ENCODE peak calls at places on chromosome 12, in nine cellular contexts. G, T, I, P, M, D, S, L and U are unnamed samples.

GRCh38 chr12:51760231-51760630 is 88.3 kb downstream of the FIGNL2 start:
- DNase-seq in T (no peak), G (no peak), L (no peak), D (peak; percentile 24), M (no peak), I (no peak), S (no peak), P (no peak), U (no peak)

GRCh38 chr12:119340604-119341003 is 6.1 kb downstream of the CCDC60 start:
- DNase-seq in M (no peak), G (no peak), T (no peak), P (no peak), S (no peak), L (no peak), D (no peak), I (no peak), U (no peak)

GRCh38 chr12:22700126-22700525 is 75.2 kb downstream of the ETNK1 start:
- DNase-seq in T (no peak), P (no peak), M (no peak), S (peak; percentile 29), L (no peak), D (no peak), I (peak; percentile 55), G (no peak), U (no peak)

GRCh38 chr12:116659771-116660481 is 77.9 kb downstream of the SPRING1 start:
- DNase-seq in D (peak; percentile 61), P (no peak), G (no peak), T (peak; percentile 24), S (peak; percentile 49), I (peak; percentile 28), M (no peak), L (no peak), U (no peak)

GRCh38 chr12:123621101-123621500 is 12.4 kb downstream of the EIF2B1 start:
- DNase-seq in T (no peak), D (peak; percentile 80), P (no peak), M (no peak), I (no peak), S (no peak), L (no peak), G (no peak), U (no peak)

GRCh38 chr12:45671254-45671653 is 58.3 kb upstream of the ARID2 start:
- DNase-seq in G (peak; percentile 21), I (peak; percentile 39), L (no peak), D (peak; percentile 78), M (no peak), P (no peak), S (peak; percentile 79), T (no peak), U (no peak)

GRCh38 chr12:51122844-51123243 is 39.4 kb upstream of the CSRNP2 start:
- DNase-seq in G (no peak), P (no peak), T (no peak), L (no peak), D (no peak), M (no peak), I (no peak), S (no peak), U (no peak)

GRCh38 chr12:107472308-107472707 is 213.3 kb upstream of the PWP1 start:
- DNase-seq in L (no peak), G (no peak), P (no peak), S (no peak), M (no peak), I (no peak), D (no peak), T (no peak), U (no peak)

GRCh38 chr12:11981174-11981733 is 89.5 kb upstream of the BCL2L14 start:
- DNase-seq in P (no peak), M (no peak), L (no peak), I (peak; percentile 27), S (no peak), D (no peak), T (no peak), G (no peak), U (peak; percentile 94)

GRCh38 chr12:59886131-59886751 is 290.4 kb downstream of the SLC16A7 start:
- DNase-seq in G (no peak), S (no peak), I (no peak), P (no peak), D (no peak), T (no peak), M (no peak), L (no peak), U (no peak)

GRCh38 chr12:52010152-52010622 is 3.4 kb downstream of the TAMALIN start:
- DNase-seq in I (peak; percentile 98), G (peak; percentile 81), M (peak; percentile 57), P (peak; percentile 85), L (peak; percentile 55), T (peak; percentile 88), D (peak; percentile 91), S (peak; percentile 83), U (no peak)

GRCh38 chr12:124501080-124501642 is 66.3 kb downstream of the NCOR2 start:
- DNase-seq in S (no peak), G (no peak), I (no peak), P (no peak), T (no peak), D (no peak), L (no peak), M (no peak), U (no peak)

GRCh38 chr12:46415552-46415951 is 43.0 kb upstream of the SLC38A2 start:
- DNase-seq in L (no peak), D (peak; percentile 26), S (no peak), M (no peak), P (no peak), I (no peak), T (no peak), G (no peak), U (no peak)

GRCh38 chr12:51910691-51911090 is 3.4 kb downstream of the ACVRL1 start:
- DNase-seq in L (no peak), T (peak; percentile 59), M (no peak), I (no peak), S (no peak), D (no peak), P (no peak), G (no peak), U (no peak)

DNA sequence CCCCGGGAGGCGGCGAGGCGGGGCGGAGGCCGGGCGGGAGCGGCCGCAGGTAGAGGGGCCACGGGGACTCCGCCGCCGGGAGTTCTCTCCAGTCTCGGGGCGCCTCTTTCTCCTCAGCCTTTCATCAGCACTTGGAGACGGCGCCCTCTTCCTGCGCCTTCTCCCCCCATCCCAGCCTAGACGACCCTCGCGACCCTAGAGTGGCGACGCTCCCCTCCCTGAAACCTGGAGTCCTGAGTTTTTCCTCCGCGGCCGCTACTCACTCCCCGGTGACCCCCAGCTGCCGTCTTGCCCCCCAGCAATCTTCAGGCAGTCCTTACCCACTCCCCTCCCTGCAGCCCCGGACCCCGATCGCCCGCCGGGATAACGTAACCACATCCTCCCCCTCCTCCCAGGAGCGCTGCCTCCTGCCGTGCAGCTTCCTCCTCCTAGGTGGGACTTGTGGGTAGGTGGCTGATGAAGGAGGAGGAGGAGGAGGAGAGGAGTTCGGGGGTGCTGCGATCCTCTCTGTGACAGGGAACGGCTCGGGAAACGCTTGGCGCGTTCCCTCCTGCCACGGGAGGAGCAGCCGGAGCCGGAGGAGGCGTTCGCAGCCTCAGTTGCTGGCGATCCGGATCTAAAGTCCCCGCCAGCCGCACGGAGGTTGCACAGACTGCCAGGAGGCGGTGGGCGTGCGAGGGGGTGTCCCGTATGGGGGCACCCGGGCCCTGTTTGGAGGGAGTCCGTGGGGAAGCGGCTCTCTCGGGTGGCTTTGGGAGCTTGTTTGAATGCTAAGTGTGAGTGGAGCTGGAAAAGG is 889 bp downstream of the PLEKHA5 start:
- DNase-seq in L (no peak), M (no peak), G (no peak), S (no peak), T (peak; percentile 69), I (peak; percentile 32), D (peak; percentile 62), P (no peak), U (no peak)
- TF ChIP-seq CTCF in L (no peak), M (no peak), G (no peak), S (no peak), T (no peak), I (no peak), D (no peak), P (no peak), U (no peak)

DNA sequence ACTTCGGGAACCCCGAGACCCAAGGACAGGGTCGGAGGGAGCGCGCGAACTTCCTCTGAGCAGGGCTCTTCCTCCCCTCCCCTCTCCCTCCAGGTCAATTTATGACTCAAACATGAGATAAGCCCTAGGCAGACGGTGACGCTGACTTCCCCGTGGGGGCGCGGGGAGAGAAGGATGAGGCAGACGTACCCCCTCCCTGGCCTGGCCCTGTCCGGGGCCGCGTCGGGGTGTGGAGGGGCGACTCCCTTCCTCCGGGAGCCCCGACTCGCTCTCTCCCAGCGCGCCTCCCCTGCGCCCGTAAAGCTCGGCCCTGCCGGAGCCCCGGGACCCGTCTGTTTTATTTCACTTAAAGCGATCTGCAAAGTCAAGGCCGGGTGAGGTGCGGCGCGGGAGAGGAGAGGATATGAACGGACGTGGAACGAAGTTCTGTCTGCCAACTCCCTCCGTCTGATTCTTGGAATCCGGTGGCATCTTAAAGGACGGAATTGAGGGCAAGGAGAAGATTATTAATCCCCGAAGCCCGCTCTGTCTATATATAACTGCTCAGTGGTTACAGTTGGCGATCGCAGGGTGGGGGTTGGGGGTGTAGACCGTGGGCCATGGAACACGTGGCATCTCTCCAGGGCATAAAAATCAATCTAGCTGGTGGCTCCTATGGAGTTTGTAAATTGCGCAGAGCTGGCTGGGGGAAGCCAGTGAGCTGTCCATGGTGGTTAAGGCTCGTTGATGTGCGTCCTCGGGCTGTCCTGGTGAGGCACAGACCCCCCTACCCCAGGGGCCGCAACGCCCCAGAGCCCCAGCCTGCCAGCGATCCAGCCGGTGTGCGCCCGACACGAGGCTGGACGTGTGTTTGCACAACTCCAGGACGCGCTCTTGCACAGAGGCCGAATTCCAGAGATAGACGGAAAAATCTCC is 2.9 kb upstream of the PTHLH start:
- DNase-seq in T (peak; percentile 75), I (peak; percentile 79), M (no peak), P (no peak), S (peak; percentile 72), L (no peak), G (no peak), D (peak; percentile 78), U (no peak)
- H3K4me3 ChIP-seq in T (peak overlapping the region; percentile 33), I (no peak overlapping the region), M (no peak overlapping the region), P (peak overlapping the region; percentile 36), S (peak overlapping the region; percentile 28), L (peak overlapping the region; percentile 38), G (peak overlapping the region; percentile 50), D (peak overlapping the region; percentile 20), U (no peak overlapping the region)

GRCh38 chr12:49828143-49829091 is at the start of gene NCKAP5L:
- DNase-seq in T (peak; percentile 99), L (peak; percentile 89), S (peak; percentile 96), D (peak; percentile 99), M (peak; percentile 96), P (peak; percentile 98), I (peak; percentile 99), G (peak; percentile 96), U (peak; percentile 97)
- TF ChIP-seq CTCF in T (no peak), L (no peak), S (no peak), D (no peak), M (no peak), P (no peak), I (no peak), G (no peak), U (no peak)

GRCh38 chr12:101642115-101643067 is 47.6 kb downstream of the MYBPC1 start:
- DNase-seq in S (no peak), T (peak; percentile 14), L (no peak), I (no peak), M (no peak), D (peak; percentile 1), P (no peak), G (no peak), U (no peak)
- H3K4me3 ChIP-seq in S (no peak overlapping the region), T (no peak overlapping the region), L (peak overlapping the region; percentile 16), I (peak overlapping the region; percentile 1), M (no peak overlapping the region), D (no peak overlapping the region), P (peak overlapping the region; percentile 24), G (no peak overlapping the region), U (no peak overlapping the region)